ENCODE peak calls at places on chromosome 12, in six cellular contexts. C is OCI-LY7, Z is pancreas, X is endodermal cell, H is hepatocyte, W is heart right ventricle. O is an unnamed sample. For H3K9me3, the result is how much of the 10 kb centered on the place peaks cover.

GRCh38 chr12:93089805-93090569 is 160.9 kb upstream of the EEA1 start:
- DNase-seq in C (no peak), Z (no peak), X (no peak), H (peak), W (no peak), O (peak)

GRCh38 chr12:100992194-100992593 is 197.6 kb downstream of the ANO4 start:
- DNase-seq in C (no peak), Z (no peak), X (no peak), H (no peak), W (no peak), O (no peak)

GRCh38 chr12:113860950-113861349 is 105.2 kb downstream of the RBM19 start:
- DNase-seq in C (no peak), Z (no peak), X (peak), H (peak), W (no peak), O (no peak)

GRCh38 chr12:24584032-24584675 is 364.7 kb downstream of the BCAT1 start:
- DNase-seq in C (no peak), Z (no peak), X (no peak), H (no peak), W (no peak), O (no peak)

GRCh38 chr12:108570743-108571603 is 8.6 kb downstream of the ISCU start:
- DNase-seq in C (peak), Z (no peak), X (peak), H (no peak), W (no peak), O (peak)

GRCh38 chr12:4997939-4998338 is 45.7 kb upstream of the KCNA5 start:
- DNase-seq in C (no peak), Z (no peak), X (no peak), H (peak), W (peak), O (no peak)

GRCh38 chr12:1606021-1606622 is 11.7 kb upstream of the FBXL14 start:
- DNase-seq in C (no peak), Z (peak), X (peak), H (peak), W (peak), O (peak)

GRCh38 chr12:19177754-19178153 is 48.2 kb downstream of the PLEKHA5 start:
- DNase-seq in C (no peak), Z (no peak), X (no peak), H (no peak), W (no peak), O (no peak)

GRCh38 chr12:1926274-1926673 is 7.8 kb upstream of the CACNA2D4 start:
- DNase-seq in C (no peak), Z (no peak), X (peak), H (peak), W (no peak), O (peak)

GRCh38 chr12:32309811-32310755 is 89.3 kb upstream of the FGD4 start:
- DNase-seq in C (no peak), Z (no peak), X (no peak), H (peak), W (no peak), O (peak)

DNA sequence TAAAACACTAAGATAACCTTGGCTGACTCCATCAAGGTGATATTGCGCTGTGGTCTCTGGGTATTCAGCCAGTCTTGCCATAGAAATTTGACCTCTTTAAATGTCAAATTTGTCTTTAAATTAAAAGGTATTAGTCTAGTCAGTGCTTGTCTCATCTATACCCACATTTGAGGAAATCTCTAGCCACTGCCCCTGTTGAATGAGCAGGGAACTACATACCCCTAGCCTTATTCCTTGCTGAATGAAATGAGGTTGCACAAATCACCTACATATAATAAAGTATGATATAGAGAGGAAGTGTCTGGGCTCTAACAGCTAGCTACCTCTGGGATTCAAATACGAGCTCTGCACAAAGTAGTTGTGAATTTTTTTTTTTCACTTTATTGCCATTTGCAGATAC is 256.8 kb downstream of the C12orf50 start:
- DNase-seq in C (no peak), Z (no peak), X (no peak), H (no peak), W (no peak), O (no peak)
- TF ChIP-seq CTCF in C (no peak), Z (no peak), X (peak), H (no peak), W (no peak), O (no peak)

DNA sequence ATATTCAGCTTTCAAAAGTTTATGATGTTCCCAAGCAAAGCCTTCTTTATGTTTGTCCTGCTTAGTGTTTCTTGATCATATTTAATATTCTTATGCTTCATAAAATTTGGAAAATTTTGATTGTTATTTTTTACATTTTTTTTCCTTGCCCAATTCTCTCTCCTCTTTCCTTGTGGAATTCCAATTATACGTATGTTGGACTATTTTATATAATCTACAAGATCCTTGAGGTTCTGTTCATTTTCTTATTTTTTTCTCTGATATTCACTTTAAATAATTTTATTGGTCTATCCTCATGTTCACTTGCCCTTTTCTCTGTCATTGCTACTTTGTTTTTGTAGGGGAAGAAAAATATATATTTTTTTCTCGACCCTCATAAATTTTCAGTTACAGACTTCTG is 167.7 kb downstream of the DYRK2 start:
- DNase-seq in C (no peak), Z (no peak), X (no peak), H (no peak), W (no peak), O (no peak)
- H3K9me3 ChIP-seq in C (under half), Z (under half), X (under half), H (under half), W (under half), O (under half)

GRCh38 chr12:47079894-47080724 is at the start of gene AMIGO2:
- DNase-seq in C (no peak), Z (peak), X (peak), H (peak), W (peak), O (peak)

GRCh38 chr12:47078086-47078395 is 1.4 kb upstream of the PCED1B start:
- DNase-seq in C (no peak), Z (no peak), X (no peak), H (no peak), W (no peak), O (no peak)

GRCh38 chr12:47080725-47081502 is 1.2 kb upstream of the AMIGO2 start:
- DNase-seq in C (no peak), Z (no peak), X (peak), H (peak), W (peak), O (peak)

GRCh38 chr12:47078733-47079364 is 572 bp upstream of the PCED1B start:
- DNase-seq in C (no peak), Z (peak), X (peak), H (peak), W (no peak), O (no peak)

GRCh38 chr12:47079365-47079893 is at the start of gene PCED1B:
- DNase-seq in C (peak), Z (peak), X (peak), H (peak), W (peak), O (peak)
- TF ChIP-seq CTCF in C (peak), Z (no peak), X (peak), H (peak), W (peak), O (no peak)

DNA sequence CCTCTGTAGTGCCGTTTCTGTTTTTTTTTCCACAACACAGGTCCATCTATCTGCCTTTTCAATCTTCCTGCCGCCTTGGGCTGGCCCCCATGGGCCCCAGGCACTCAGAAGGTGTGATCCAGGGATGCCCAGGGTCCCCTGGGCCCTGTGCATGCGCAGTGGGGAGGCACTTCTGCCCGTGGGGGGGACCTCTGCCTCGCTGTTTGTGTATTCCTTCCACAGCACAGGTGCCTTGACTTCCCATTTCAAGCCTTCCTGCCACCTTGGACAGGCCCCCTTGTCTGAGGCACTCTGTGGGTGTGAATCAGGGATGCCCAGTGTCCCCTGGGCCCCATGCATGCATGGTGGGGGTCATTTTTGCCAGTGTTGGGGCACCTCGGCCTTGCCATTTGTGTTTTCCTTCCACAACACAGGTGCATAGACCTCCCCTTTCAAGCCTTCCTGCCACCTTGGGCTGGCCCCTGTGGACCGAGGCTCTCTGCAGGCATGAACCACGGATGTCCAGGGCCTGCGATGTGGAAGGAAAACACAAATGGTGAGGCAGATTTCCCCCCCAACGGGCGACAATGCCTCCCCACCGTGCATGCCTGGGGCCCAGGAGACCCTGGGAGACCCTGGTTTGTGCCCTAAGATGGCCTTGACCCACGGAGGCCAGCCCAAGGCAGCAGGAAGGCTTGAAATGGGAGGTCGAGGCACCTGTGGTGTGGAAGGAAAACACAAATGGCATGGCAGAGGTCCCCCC is 366.5 kb downstream of the ALG10 start:
- DNase-seq in C (no peak), Z (no peak), X (no peak), H (no peak), W (no peak), O (no peak)
- H3K9me3 ChIP-seq in C (under half), Z (under half), X (under half), H (under half), W (under half), O (under half)

GRCh38 chr12:61538951-61539350 is 721.3 kb upstream of the USP15 start:
- DNase-seq in C (peak), Z (no peak), X (peak), H (no peak), W (no peak), O (no peak)
- TF ChIP-seq CTCF in C (peak), Z (no peak), X (peak), H (peak), W (no peak), O (no peak)

GRCh38 chr12:132305560-132305966 is 23.8 kb downstream of the GALNT9 start:
- DNase-seq in C (no peak), Z (no peak), X (no peak), H (no peak), W (no peak), O (no peak)

GRCh38 chr12:132306885-132307191 is 22.6 kb downstream of the GALNT9 start:
- DNase-seq in C (no peak), Z (no peak), X (no peak), H (no peak), W (no peak), O (no peak)

GRCh38 chr12:132309162-132310086 is 20.0 kb downstream of the GALNT9 start:
- DNase-seq in C (no peak), Z (no peak), X (no peak), H (no peak), W (no peak), O (no peak)

GRCh38 chr12:132308311-132309161 is 20.9 kb downstream of the GALNT9 start:
- DNase-seq in C (no peak), Z (no peak), X (no peak), H (no peak), W (no peak), O (no peak)

GRCh38 chr12:132305991-132306884 is 23.2 kb downstream of the GALNT9 start:
- DNase-seq in C (no peak), Z (no peak), X (no peak), H (no peak), W (no peak), O (no peak)
- H3K9me3 ChIP-seq in C (under half), Z (under half), X (under half), H (under half), W (under half), O (under half)

DNA sequence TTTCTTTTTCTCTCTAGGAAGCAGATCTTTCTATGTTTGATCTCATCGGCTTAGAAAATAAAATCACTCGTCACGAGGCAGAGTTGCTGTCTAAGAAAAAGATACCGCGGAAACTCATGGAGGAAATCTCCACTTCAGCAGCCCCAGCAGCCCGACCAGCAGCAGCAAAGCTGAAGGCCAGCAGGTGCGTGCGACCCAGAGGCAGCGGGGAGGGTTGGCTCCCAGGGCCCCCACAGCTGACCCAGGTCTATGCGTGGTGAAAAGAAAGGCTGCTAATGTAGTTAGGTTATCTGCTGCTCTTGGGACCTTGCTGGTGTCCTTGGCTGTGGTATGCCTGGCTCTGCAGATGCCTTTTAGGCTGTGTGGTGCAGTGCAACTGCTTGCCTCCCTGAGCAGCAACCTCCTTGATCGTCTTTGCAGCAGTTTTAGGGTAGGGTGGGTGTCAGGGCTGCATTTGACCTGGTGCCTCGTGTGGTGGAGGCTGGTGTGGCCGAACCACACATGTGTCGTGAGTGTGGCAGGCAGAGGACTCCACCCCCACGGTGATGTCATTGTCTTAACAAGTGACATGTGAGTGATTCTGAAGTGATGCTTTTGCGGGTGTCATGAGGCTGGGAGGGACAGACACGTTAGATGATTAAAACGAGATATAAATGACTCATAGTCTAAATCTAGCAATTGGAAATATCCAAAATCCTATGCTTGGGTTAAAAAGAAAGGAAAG is 68.6 kb downstream of the EP400 start:
- DNase-seq in C (no peak), Z (no peak), X (no peak), H (no peak), W (no peak), O (no peak)
- TF ChIP-seq CTCF in C (no peak), Z (no peak), X (no peak), H (no peak), W (no peak), O (no peak)

DNA sequence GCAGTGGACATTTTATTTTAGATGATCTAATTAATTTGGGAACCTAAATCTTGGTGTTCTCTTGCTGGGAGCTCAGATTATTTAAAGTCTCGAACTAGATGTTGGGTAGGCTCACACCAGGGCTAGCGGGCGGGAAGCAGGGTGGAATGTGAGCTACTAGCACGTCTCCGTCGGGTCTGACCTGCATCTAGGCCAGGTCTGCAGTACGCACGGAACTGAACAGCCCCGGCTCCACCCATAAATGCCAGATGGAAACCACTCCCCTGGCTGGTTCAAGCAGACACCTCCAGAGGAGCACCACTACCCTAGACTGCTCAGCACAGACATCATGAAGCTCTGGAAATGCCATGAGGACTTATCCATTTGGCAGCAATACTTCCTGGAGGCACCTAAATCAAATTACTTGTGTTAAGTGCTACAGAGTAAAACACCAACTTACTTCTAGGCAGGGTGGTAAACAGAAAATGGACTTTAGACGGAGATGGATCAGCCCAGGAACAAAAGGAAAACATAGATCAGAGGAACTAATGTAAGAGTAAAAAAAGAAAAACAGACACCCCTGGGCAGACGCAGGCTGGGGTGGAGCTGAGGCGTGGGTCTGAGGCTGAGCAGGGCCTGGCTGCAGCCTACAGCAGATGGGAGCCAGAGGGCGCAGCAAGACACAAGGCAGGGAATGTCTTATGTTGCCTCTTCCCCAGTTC is 10.2 kb downstream of the ZNF605 start:
- DNase-seq in C (no peak), Z (no peak), X (no peak), H (no peak), W (no peak), O (no peak)
- H3K9me3 ChIP-seq in C (under half), Z (under half), X (half or more), H (under half), W (under half), O (under half)